ENCODE peak calls at places on chromosome 22, in ten cellular contexts. V, F, Z, O, S, B, T, Q, I and L are unnamed samples.

GRCh38 chr22:41201146-41201545 is 4.0 kb upstream of the L3MBTL2 start:
- DNase-seq in V (no peak), F (peak; percentile 7), Z (peak; percentile 19), O (no peak), S (no peak), B (no peak), T (no peak), Q (no peak), I (no peak), L (no peak)

GRCh38 chr22:29343313-29343805 is 27.9 kb upstream of the RASL10A start:
- DNase-seq in V (no peak), F (no peak), Z (no peak), O (peak; percentile 75), S (peak; percentile 84), B (peak; percentile 52), T (no peak), Q (no peak), I (peak; percentile 26), L (no peak)

GRCh38 chr22:48099251-48099650 is 1336.8 kb downstream of the TBC1D22A start:
- DNase-seq in V (no peak), F (no peak), Z (no peak), O (no peak), S (no peak), B (no peak), T (no peak), Q (no peak), I (no peak), L (no peak)

GRCh38 chr22:43553451-43554258 is 141.8 kb downstream of the MPPED1 start:
- DNase-seq in V (no peak), F (no peak), Z (no peak), O (no peak), S (no peak), B (no peak), T (no peak), Q (no peak), I (no peak), L (no peak)

GRCh38 chr22:21791635-21792625 is 56.3 kb upstream of the YPEL1 start:
- DNase-seq in V (no peak), F (no peak), Z (no peak), O (no peak), S (no peak), B (peak; percentile 12), T (peak; percentile 67), Q (no peak), I (no peak), L (peak; percentile 79)

GRCh38 chr22:49807780-49808708 is 19.6 kb downstream of the BRD1 start:
- DNase-seq in V (no peak), F (no peak), Z (no peak), O (peak; percentile 20), S (no peak), B (no peak), T (no peak), Q (no peak), I (no peak), L (peak; percentile 46)

GRCh38 chr22:38501797-38502672 is 4.1 kb downstream of the DDX17 start:
- DNase-seq in V (no peak), F (no peak), Z (no peak), O (no peak), S (no peak), B (no peak), T (no peak), Q (no peak), I (no peak), L (no peak)

GRCh38 chr22:30667092-30667485 is 586 bp downstream of the DUSP18 start:
- DNase-seq in V (no peak), F (no peak), Z (no peak), O (no peak), S (peak; percentile 20), B (no peak), T (no peak), Q (no peak), I (no peak), L (no peak)

GRCh38 chr22:31861226-31861840 is 83.0 kb upstream of the YWHAH start:
- DNase-seq in V (no peak), F (no peak), Z (no peak), O (no peak), S (no peak), B (no peak), T (no peak), Q (no peak), I (no peak), L (no peak)

GRCh38 chr22:28064941-28065340 is 145.9 kb upstream of the PITPNB start:
- DNase-seq in V (no peak), F (no peak), Z (no peak), O (no peak), S (no peak), B (no peak), T (no peak), Q (no peak), I (no peak), L (no peak)

GRCh38 chr22:31917227-31917921 is 27.0 kb upstream of the YWHAH start:
- DNase-seq in V (no peak), F (peak; percentile 78), Z (no peak), O (peak; percentile 58), S (no peak), B (no peak), T (no peak), Q (no peak), I (no peak), L (no peak)

GRCh38 chr22:43884600-43885318 is 7.1 kb downstream of the PNPLA5 start:
- DNase-seq in V (peak; percentile 12), F (peak; percentile 38), Z (no peak), O (peak; percentile 65), S (peak; percentile 87), B (peak; percentile 37), T (peak; percentile 19), Q (no peak), I (no peak), L (peak; percentile 14)

GRCh38 chr22:42717197-42717967 is 3.3 kb downstream of the A4GALT start:
- DNase-seq in V (no peak), F (no peak), Z (no peak), O (no peak), S (no peak), B (no peak), T (no peak), Q (no peak), I (no peak), L (no peak)

GRCh38 chr22:40410731-40411505 is 40.5 kb downstream of the SGSM3 start:
- DNase-seq in V (no peak), F (no peak), Z (no peak), O (no peak), S (no peak), B (no peak), T (no peak), Q (no peak), I (no peak), L (no peak)

GRCh38 chr22:38239101-38239761 is 33.6 kb downstream of the TMEM184B start:
- DNase-seq in V (peak; percentile 84), F (no peak), Z (no peak), O (no peak), S (peak; percentile 91), B (peak; percentile 88), T (no peak), Q (no peak), I (peak; percentile 60), L (no peak)

GRCh38 chr22:48155446-48155845 is 1393.0 kb downstream of the TBC1D22A start:
- DNase-seq in V (no peak), F (no peak), Z (no peak), O (no peak), S (no peak), B (no peak), T (no peak), Q (no peak), I (no peak), L (no peak)

GRCh38 chr22:39959640-39960447 is at the start of gene TMA7B:
- DNase-seq in V (no peak), F (peak; percentile 51), Z (no peak), O (no peak), S (peak; percentile 73), B (peak; percentile 71), T (peak; percentile 21), Q (no peak), I (no peak), L (no peak)

GRCh38 chr22:20106849-20107237 is 9.1 kb upstream of the RANBP1 start:
- DNase-seq in V (no peak), F (no peak), Z (no peak), O (peak; percentile 30), S (no peak), B (no peak), T (no peak), Q (no peak), I (no peak), L (no peak)

GRCh38 chr22:39214383-39215069 is 30.3 kb downstream of the PDGFB start:
- DNase-seq in V (no peak), F (no peak), Z (peak; percentile 12), O (peak; percentile 28), S (peak; percentile 30), B (peak; percentile 76), T (no peak), Q (no peak), I (no peak), L (no peak)

GRCh38 chr22:44162960-44163359 is 17.8 kb upstream of the PARVG start:
- DNase-seq in V (no peak), F (no peak), Z (no peak), O (no peak), S (no peak), B (no peak), T (no peak), Q (no peak), I (no peak), L (no peak)

GRCh38 chr22:21949569-21949918 is 3.1 kb downstream of the PPM1F start:
- DNase-seq in V (no peak), F (no peak), Z (no peak), O (no peak), S (no peak), B (no peak), T (no peak), Q (no peak), I (no peak), L (no peak)

GRCh38 chr22:35894464-35894878 is 134.2 kb downstream of the RBFOX2 start:
- DNase-seq in V (no peak), F (no peak), Z (no peak), O (no peak), S (no peak), B (no peak), T (no peak), Q (no peak), I (no peak), L (no peak)

GRCh38 chr22:30025187-30025586 is 55.1 kb upstream of the HORMAD2 start:
- DNase-seq in V (no peak), F (no peak), Z (no peak), O (peak; percentile 68), S (no peak), B (no peak), T (no peak), Q (no peak), I (no peak), L (no peak)

GRCh38 chr22:17396531-17396930 is 27.3 kb downstream of the CECR2 start:
- DNase-seq in V (no peak), F (no peak), Z (no peak), O (no peak), S (no peak), B (no peak), T (no peak), Q (no peak), I (no peak), L (no peak)

GRCh38 chr22:19878461-19879247 is 24.0 kb upstream of the GNB1L start:
- DNase-seq in V (no peak), F (no peak), Z (no peak), O (peak; percentile 37), S (no peak), B (no peak), T (no peak), Q (no peak), I (no peak), L (no peak)

GRCh38 chr22:29816980-29817379 is 21.1 kb downstream of the ASCC2 start:
- DNase-seq in V (no peak), F (no peak), Z (no peak), O (no peak), S (no peak), B (no peak), T (no peak), Q (no peak), I (no peak), L (no peak)

GRCh38 chr22:28907311-28908008 is 24.1 kb downstream of the ZNRF3 start:
- DNase-seq in V (no peak), F (no peak), Z (no peak), O (no peak), S (no peak), B (no peak), T (peak; percentile 44), Q (no peak), I (no peak), L (peak; percentile 81)

GRCh38 chr22:24060375-24060788 is 49.3 kb downstream of the CABIN1 start:
- DNase-seq in V (peak; percentile 64), F (no peak), Z (no peak), O (no peak), S (peak; percentile 92), B (peak; percentile 94), T (no peak), Q (no peak), I (no peak), L (no peak)